ENCODE peak calls at places on chromosomes 6 and 20, in eight cellular contexts. Z is LoVo, W is GM03348, F is bronchial epithelial cell, M is IMR-90, T is AG08395, U is uterus, V is H54. I is an unnamed sample.
A peak's percentile ranks its signal among the peaks of the same experiment; 100 is the strongest.

GRCh38 chr6:157172088-157172768 is 151.1 kb downstream of the TMEM242 start:
- DNase-seq in M (no peak), F (no peak), T (no peak), Z (no peak), U (no peak), V (no peak), W (no peak), I (no peak)

GRCh38 chr6:36296240-36296639 is 26.4 kb downstream of the PNPLA1 start:
- DNase-seq in M (peak; percentile 4), W (peak; percentile 61), U (no peak), Z (no peak), T (peak; percentile 45), F (peak; percentile 31), V (no peak), I (no peak)

GRCh38 chr20:62370115-62370806 is 3.1 kb upstream of the LAMA5 start:
- DNase-seq in F (no peak), U (no peak), Z (peak; percentile 70), W (peak; percentile 83), M (peak; percentile 79), V (peak; percentile 94), T (peak; percentile 87), I (no peak)

GRCh38 chr20:62708591-62709536 is at the start of gene NTSR1:
- DNase-seq in W (no peak), T (no peak), Z (no peak), M (no peak), U (no peak), V (no peak), F (no peak), I (no peak)

GRCh38 chr6:148984516-148985056 is 237.8 kb downstream of the UST start:
- DNase-seq in W (no peak), U (no peak), M (peak; percentile 35), F (no peak), Z (no peak), V (no peak), T (no peak), I (no peak)

GRCh38 chr6:8904754-8905153 is 469.4 kb upstream of the SLC35B3 start:
- DNase-seq in M (no peak), V (peak; percentile 4), U (no peak), F (no peak), Z (no peak), T (no peak), W (no peak), I (no peak)

GRCh38 chr20:46365483-46366215 is 40.8 kb downstream of the ELMO2 start:
- DNase-seq in Z (no peak), M (no peak), W (no peak), F (no peak), U (no peak), V (no peak), T (no peak), I (no peak)

GRCh38 chr6:22298393-22299010 is 1.7 kb upstream of the PRL start:
- DNase-seq in Z (no peak), M (peak; percentile 62), V (no peak), U (no peak), T (no peak), W (no peak), F (peak; percentile 31), I (no peak)

GRCh38 chr6:84003140-84003539 is 30.4 kb upstream of the MRAP2 start:
- DNase-seq in F (no peak), T (no peak), Z (no peak), U (no peak), W (no peak), M (no peak), V (no peak), I (no peak)

GRCh38 chr6:169722362-169723199 is 1.7 kb downstream of the PHF10 start:
- DNase-seq in Z (peak; percentile 33), W (peak; percentile 67), T (peak; percentile 44), V (peak; percentile 65), F (peak; percentile 82), U (peak; percentile 26), M (peak; percentile 88), I (peak; percentile 54)

GRCh38 chr20:62168890-62169435 is 13.9 kb upstream of the MTG2 start:
- DNase-seq in F (no peak), V (no peak), U (no peak), M (no peak), T (no peak), Z (no peak), W (no peak), I (no peak)

GRCh38 chr6:163263196-163263595 is 151.3 kb upstream of the QKI start:
- DNase-seq in U (no peak), Z (no peak), M (no peak), V (no peak), T (no peak), W (no peak), F (no peak), I (peak; percentile 54)

GRCh38 chr6:90790696-90791095 is 203.8 kb upstream of the MAP3K7 start:
- DNase-seq in M (peak; percentile 86), T (peak; percentile 52), V (peak; percentile 1), U (no peak), W (peak; percentile 56), Z (no peak), F (peak; percentile 85), I (no peak)

GRCh38 chr6:1144842-1145755 is 166.8 kb upstream of the FOXQ1 start:
- DNase-seq in M (peak; percentile 76), V (no peak), U (no peak), T (peak; percentile 90), W (peak; percentile 85), F (peak; percentile 17), Z (no peak), I (no peak)

GRCh38 chr20:37913563-37914366 is 10.8 kb downstream of the VSTM2L start:
- DNase-seq in Z (no peak), U (peak; percentile 22), W (no peak), F (no peak), T (no peak), V (no peak), M (no peak), I (no peak)

GRCh38 chr20:20017852-20018245 is 687 bp downstream of the NAA20 start:
- DNase-seq in U (no peak), M (no peak), F (peak; percentile 20), T (no peak), Z (no peak), W (no peak), V (no peak), I (no peak)

GRCh38 chr20:47111576-47111975 is 216.9 kb downstream of the EYA2 start:
- DNase-seq in F (no peak), Z (no peak), V (no peak), T (no peak), U (no peak), M (peak; percentile 61), W (no peak), I (no peak)

GRCh38 chr6:134199848-134200606 is 117.9 kb downstream of the SGK1 start:
- DNase-seq in W (no peak), T (no peak), F (no peak), M (no peak), Z (no peak), V (no peak), U (no peak), I (no peak)

GRCh38 chr6:155541976-155542375 is 86.3 kb upstream of the NOX3 start:
- DNase-seq in T (no peak), F (no peak), W (no peak), M (no peak), V (no peak), U (no peak), Z (no peak), I (no peak)

GRCh38 chr6:90493332-90493731 is 93.5 kb downstream of the MAP3K7 start:
- DNase-seq in T (no peak), F (peak; percentile 64), V (no peak), Z (no peak), U (no peak), M (peak; percentile 54), W (no peak), I (no peak)

GRCh38 chr20:24868396-24868927 is 80.6 kb upstream of the CST7 start:
- DNase-seq in T (no peak), V (no peak), Z (no peak), U (no peak), F (no peak), M (no peak), W (no peak), I (no peak)

GRCh38 chr20:53559816-53560215 is 33.8 kb downstream of the ZNF217 start:
- DNase-seq in U (no peak), V (no peak), T (no peak), M (peak; percentile 58), W (peak; percentile 40), Z (no peak), F (no peak), I (no peak)

GRCh38 chr6:100186552-100186951 is 192.5 kb upstream of the MCHR2 start:
- DNase-seq in U (no peak), M (peak; percentile 48), W (peak; percentile 23), Z (no peak), F (no peak), T (peak; percentile 32), V (no peak), I (no peak)

GRCh38 chr6:152874846-152875568 is 107.8 kb downstream of the FBXO5 start:
- DNase-seq in U (no peak), T (no peak), V (no peak), F (no peak), W (no peak), M (no peak), Z (no peak), I (no peak)

GRCh38 chr6:14458669-14459266 is 341.2 kb downstream of the CD83 start:
- DNase-seq in M (peak; percentile 97), T (peak; percentile 45), Z (no peak), F (peak; percentile 84), U (no peak), W (peak; percentile 48), V (peak; percentile 30), I (no peak)

GRCh38 chr6:15312500-15312899 is 66.6 kb downstream of the JARID2 start:
- DNase-seq in T (peak; percentile 31), V (no peak), W (peak; percentile 34), Z (no peak), F (peak; percentile 43), U (no peak), M (peak; percentile 62), I (no peak)